ENCODE peak calls at places on chromosomes 3 and 15, in eight cellular contexts. Q is chondrocyte; U is lung; G is CD4-positive, alpha-beta T cell; T is fibroblast of lung; Y is HEK293T; B is T follicular helper cell; R is iPS-NIHi11. J is an unnamed sample.

GRCh38 chr3:137039570-137039969 is 81.8 kb downstream of the IL20RB start:
- DNase-seq in G (no peak), Y (no peak), R (no peak), U (no peak), T (no peak), B (no peak), Q (no peak), J (no peak)

GRCh38 chr3:141476033-141476432 is 10.8 kb upstream of the RASA2 start:
- DNase-seq in R (no peak), Y (no peak), G (no peak), U (no peak), T (no peak), B (no peak), Q (no peak), J (no peak)

GRCh38 chr3:111858641-111859040 is 424 bp upstream of the PHLDB2 start:
- DNase-seq in T (no peak), B (no peak), R (no peak), Y (no peak), G (no peak), Q (no peak), U (no peak), J (no peak)

GRCh38 chr3:194130807-194131589 is 5.0 kb upstream of the HES1 start:
- DNase-seq in G (no peak), Y (no peak), R (no peak), Q (no peak), T (no peak), U (peak; percentile 35), B (no peak), J (no peak)

GRCh38 chr3:23811117-23811487 is 5.3 kb downstream of the UBE2E1 start:
- DNase-seq in B (no peak), U (no peak), Y (no peak), G (no peak), R (no peak), T (peak; percentile 18), Q (no peak), J (no peak)

GRCh38 chr3:135100349-135100741 is 305.3 kb downstream of the EPHB1 start:
- DNase-seq in B (no peak), R (no peak), Q (no peak), G (no peak), Y (no peak), T (no peak), U (no peak), J (no peak)

GRCh38 chr15:67090297-67091072 is 25.1 kb downstream of the SMAD3 start:
- DNase-seq in Y (no peak), U (no peak), R (no peak), G (no peak), Q (no peak), T (no peak), B (no peak), J (no peak)

GRCh38 chr3:24393316-24393715 is 101.3 kb downstream of the THRB start:
- DNase-seq in B (no peak), Q (no peak), Y (no peak), U (no peak), G (no peak), T (no peak), R (no peak), J (no peak)

GRCh38 chr3:183537295-183537730 is 18.2 kb downstream of the KLHL6 start:
- DNase-seq in U (no peak), R (no peak), Y (no peak), B (no peak), Q (no peak), G (no peak), T (no peak), J (no peak)

GRCh38 chr3:149209431-149209830 is 12.2 kb downstream of the CP start:
- DNase-seq in R (no peak), G (no peak), B (no peak), T (no peak), Q (no peak), Y (no peak), U (no peak), J (no peak)

J was measured in CD4-positive, alpha-beta memory T cell.